ENCODE peak calls at places on chromosomes 16 and 17, in six cellular contexts. R, P, Y, B, D and Q are unnamed samples.
A peak's percentile ranks its signal among the peaks of the same experiment; 100 is the strongest.

GRCh38 chr17:19753661-19754463 is 5.8 kb upstream of the ALDH3A1 start:
- DNase-seq in R (no peak), B (no peak), P (no peak), D (no peak), Y (no peak), Q (no peak)

GRCh38 chr17:56939869-56940484 is 20.9 kb downstream of the COIL start:
- DNase-seq in Y (no peak), P (no peak), R (no peak), D (no peak), B (no peak), Q (no peak)

GRCh38 chr17:46950615-46950996 is 27.6 kb downstream of the GOSR2 start:
- DNase-seq in D (no peak), B (no peak), R (no peak), P (no peak), Y (no peak), Q (no peak)

GRCh38 chr17:61221181-61221580 is 178.5 kb upstream of the TBX2 start:
- DNase-seq in Y (no peak), P (no peak), B (no peak), R (no peak), D (no peak), Q (no peak)

GRCh38 chr17:44144966-44145739 is 3.4 kb downstream of the HROB start:
- DNase-seq in B (no peak), R (no peak), P (no peak), Y (no peak), D (no peak), Q (no peak)

GRCh38 chr16:50276128-50276444 is 9.7 kb downstream of the ADCY7 start:
- DNase-seq in D (no peak), Y (no peak), B (no peak), P (no peak), R (peak; percentile 25), Q (no peak)

GRCh38 chr16:1863681-1864460 is 8.1 kb downstream of the MEIOB start:
- DNase-seq in P (no peak), Y (no peak), R (no peak), D (no peak), B (no peak), Q (no peak)

GRCh38 chr16:46673320-46674013 is 15.5 kb downstream of the VPS35 start:
- DNase-seq in D (no peak), P (no peak), R (no peak), B (peak; percentile 31), Y (no peak), Q (no peak)

GRCh38 chr17:80931421-80932265 is 60.0 kb upstream of the CHMP6 start:
- DNase-seq in B (no peak), Y (no peak), D (no peak), P (no peak), R (no peak), Q (no peak)

GRCh38 chr16:75337430-75337829 is 86.0 kb upstream of the BCAR1 start:
- DNase-seq in P (no peak), B (no peak), D (no peak), Y (no peak), R (no peak), Q (no peak)

GRCh38 chr17:47225436-47225858 is 16.3 kb downstream of the MYL4 start:
- DNase-seq in B (peak; percentile 95), P (no peak), R (no peak), Y (no peak), D (no peak), Q (no peak)

GRCh38 chr16:57347858-57348257 is 10.7 kb upstream of the CCL22 start:
- DNase-seq in B (no peak), D (no peak), R (no peak), Y (no peak), P (no peak), Q (no peak)

GRCh38 chr16:1997591-1998359 is 8.0 kb downstream of the SYNGR3 start:
- DNase-seq in P (no peak), D (no peak), B (no peak), Y (no peak), R (no peak), Q (no peak)

GRCh38 chr16:86037999-86038922 is 139.3 kb downstream of the IRF8 start:
- DNase-seq in Y (no peak), P (no peak), R (no peak), B (no peak), D (no peak), Q (no peak)

GRCh38 chr17:65228734-65229390 is 91.7 kb downstream of the RGS9 start:
- DNase-seq in D (no peak), P (no peak), B (no peak), Y (no peak), R (no peak), Q (no peak)

GRCh38 chr16:70523621-70524405 is at the start of gene SF3B3:
- DNase-seq in Y (peak; percentile 73), D (peak; percentile 63), R (peak; percentile 83), P (peak; percentile 63), B (peak; percentile 57), Q (peak; percentile 74)

GRCh38 chr16:56303880-56304279 is 112.6 kb downstream of the GNAO1 start:
- DNase-seq in R (no peak), Y (no peak), P (no peak), B (no peak), D (no peak), Q (no peak)

GRCh38 chr17:382644-383533 is 30.3 kb upstream of the RPH3AL start:
- DNase-seq in P (peak; percentile 21), D (no peak), R (no peak), Y (no peak), B (no peak), Q (no peak)

GRCh38 chr16:11681977-11682654 is 13.9 kb downstream of the SNN start:
- DNase-seq in Y (peak; percentile 29), R (no peak), P (no peak), D (no peak), B (no peak), Q (no peak)

GRCh38 chr17:3911271-3912053 is 4.8 kb downstream of the P2RX1 start:
- DNase-seq in P (no peak), D (peak; percentile 59), R (peak; percentile 67), B (no peak), Y (peak; percentile 74), Q (peak; percentile 77)

GRCh38 chr16:12347365-12347764 is 370.8 kb downstream of the SNX29 start:
- DNase-seq in D (no peak), Y (no peak), R (no peak), P (no peak), B (no peak), Q (no peak)

GRCh38 chr17:69828087-69828486 is 246.9 kb upstream of the KCNJ16 start:
- DNase-seq in R (peak; percentile 40), D (no peak), P (no peak), Y (no peak), B (peak; percentile 39), Q (no peak)

GRCh38 chr17:17966399-17966798 is 5.8 kb downstream of the TOM1L2 start:
- DNase-seq in D (no peak), B (no peak), R (no peak), Y (no peak), P (no peak), Q (no peak)

GRCh38 chr17:64984776-64985521 is 65.7 kb upstream of the LRRC37A3 start:
- DNase-seq in R (no peak), P (no peak), B (no peak), D (peak; percentile 33), Y (no peak), Q (no peak)

GRCh38 chr16:48885456-48885855 is 275.5 kb upstream of the N4BP1 start:
- DNase-seq in B (no peak), P (no peak), Y (no peak), R (no peak), D (no peak), Q (no peak)

GRCh38 chr17:77696151-77696719 is 262.3 kb upstream of the TNRC6C start:
- DNase-seq in R (no peak), P (no peak), B (no peak), Y (no peak), D (no peak), Q (no peak)

GRCh38 chr16:15795615-15796014 is 61.2 kb downstream of the MYH11 start:
- DNase-seq in D (no peak), Y (no peak), R (no peak), P (no peak), B (no peak), Q (no peak)

GRCh38 chr17:42253601-42254000 is 22.6 kb downstream of the STAT5B start:
- DNase-seq in D (no peak), Y (no peak), R (no peak), P (no peak), B (no peak), Q (no peak)

GRCh38 chr17:51238253-51238887 is 21.5 kb downstream of the MBTD1 start:
- DNase-seq in R (no peak), P (no peak), D (no peak), B (no peak), Y (no peak), Q (no peak)

GRCh38 chr17:6712058-6712853 is 913 bp downstream of the SLC13A5 start:
- DNase-seq in P (no peak), R (no peak), D (no peak), Y (no peak), B (no peak), Q (no peak)

GRCh38 chr17:15351925-15352324 is 10.5 kb upstream of the TEKT3 start:
- DNase-seq in R (no peak), B (peak; percentile 48), Y (no peak), P (no peak), D (no peak), Q (no peak)

GRCh38 chr16:82735176-82735575 is 108.4 kb downstream of the CDH13 start:
- DNase-seq in B (no peak), R (peak; percentile 46), P (no peak), Y (no peak), D (no peak), Q (no peak)

GRCh38 chr16:5580320-5580719 is 482.7 kb upstream of the EEF2KMT start:
- DNase-seq in R (no peak), Y (no peak), B (no peak), D (no peak), P (no peak), Q (no peak)

GRCh38 chr17:45902892-45903346 is 8.6 kb downstream of the MAPT start:
- DNase-seq in R (no peak), D (no peak), P (no peak), Y (no peak), B (no peak), Q (peak; percentile 22)

GRCh38 chr16:31568577-31569359 is 41.1 kb downstream of the AHSP start:
- DNase-seq in D (no peak), R (no peak), Y (no peak), P (no peak), B (no peak), Q (no peak)